ENCODE peak calls at places on chromosomes 1 and 21, in four cellular contexts. C, E, N and S are unnamed samples.

GRCh38 chr1:92690212-92690906 is 94.5 kb downstream of the EVI5 start:
- DNase-seq in C (no peak), E (no peak), N (no peak), S (no peak)

GRCh38 chr21:42696516-42697040 is 43.2 kb downstream of the PDE9A start:
- DNase-seq in C (no peak), E (no peak), N (no peak), S (no peak)

GRCh38 chr1:62882161-62882560 is 98.2 kb downstream of the ATG4C start:
- DNase-seq in C (no peak), E (peak), N (no peak), S (no peak)

GRCh38 chr1:243851129-243851756 is 1.2 kb upstream of the AKT3 start:
- DNase-seq in C (no peak), E (no peak), N (no peak), S (no peak)

GRCh38 chr1:166036092-166036491 is 130.7 kb downstream of the FAM78B start:
- DNase-seq in C (no peak), E (no peak), N (no peak), S (no peak)

GRCh38 chr1:200053091-200053490 is 25.6 kb downstream of the NR5A2 start:
- DNase-seq in C (no peak), E (no peak), N (no peak), S (no peak)

GRCh38 chr21:30463713-30464112 is 16.5 kb downstream of the KRTAP19-1 start:
- DNase-seq in C (no peak), E (no peak), N (peak), S (no peak)

GRCh38 chr21:34274001-34274400 is 89.8 kb upstream of the KCNE2 start:
- DNase-seq in C (no peak), E (no peak), N (no peak), S (no peak)

GRCh38 chr1:62706985-62707745 is 19.0 kb upstream of the DOCK7 start:
- DNase-seq in C (no peak), E (no peak), N (no peak), S (no peak)

GRCh38 chr1:204166237-204166636 is at the start of gene REN:
- DNase-seq in C (no peak), E (no peak), N (no peak), S (no peak)

GRCh38 chr1:55981015-55981635 is 598.2 kb downstream of the PLPP3 start:
- DNase-seq in C (no peak), E (no peak), N (no peak), S (no peak)

GRCh38 chr1:20574686-20575543 is 14.0 kb upstream of the CDA start:
- DNase-seq in C (peak), E (peak), N (peak), S (peak)

GRCh38 chr1:168520052-168520751 is 23.6 kb downstream of the XCL2 start:
- DNase-seq in C (no peak), E (no peak), N (no peak), S (peak)

GRCh38 chr1:7549277-7549676 is 221.8 kb upstream of the VAMP3 start:
- DNase-seq in C (no peak), E (no peak), N (peak), S (no peak)

GRCh38 chr1:22385537-22385936 is 66.1 kb upstream of the ZBTB40 start:
- DNase-seq in C (no peak), E (no peak), N (no peak), S (no peak)

GRCh38 chr21:20996421-20997307 is 1.5 kb upstream of the NCAM2 start:
- DNase-seq in C (no peak), E (no peak), N (no peak), S (peak)

GRCh38 chr1:92485374-92486250 is 1.1 kb downstream of the GFI1 start:
- DNase-seq in C (peak), E (peak), N (peak), S (peak)

GRCh38 chr1:9590945-9591668 is 2.4 kb downstream of the TMEM201 start:
- DNase-seq in C (no peak), E (no peak), N (no peak), S (no peak)

GRCh38 chr1:9591669-9592509 is 3.2 kb downstream of the TMEM201 start:
- DNase-seq in C (no peak), E (no peak), N (no peak), S (no peak)

GRCh38 chr1:9593147-9593491 is 4.4 kb downstream of the TMEM201 start:
- DNase-seq in C (no peak), E (no peak), N (no peak), S (no peak)

GRCh38 chr1:9593492-9594465 is 5.1 kb downstream of the TMEM201 start:
- DNase-seq in C (peak), E (peak), N (peak), S (peak)

DNA sequence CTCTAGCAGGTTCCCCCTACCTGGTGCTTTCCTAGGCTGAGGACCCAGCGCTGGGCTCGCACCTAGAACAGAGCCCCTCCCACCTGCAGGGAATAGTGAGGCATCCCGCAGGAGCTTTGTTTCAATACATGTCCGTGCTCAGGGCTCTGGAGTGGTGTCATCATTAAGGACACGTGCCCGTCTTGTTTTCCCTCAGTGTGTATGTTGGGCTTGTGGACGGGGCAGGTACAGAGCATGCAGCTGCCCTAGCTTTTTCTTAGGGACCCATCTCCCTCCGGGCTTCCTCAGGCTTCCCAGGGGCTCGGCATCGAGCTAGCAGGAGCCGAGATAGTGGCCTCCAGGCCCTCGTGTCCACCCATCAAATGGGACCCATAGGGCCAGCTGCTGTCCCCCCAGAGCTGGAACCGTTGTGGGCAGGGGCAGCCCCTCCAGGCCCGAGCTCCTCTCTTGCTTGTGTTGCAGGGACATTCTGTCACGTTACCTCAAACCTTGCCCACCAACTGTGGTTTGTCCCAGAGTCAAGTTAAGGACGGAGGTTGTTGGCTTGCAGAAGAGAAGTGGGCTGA is 3.9 kb downstream of the TMEM201 start:
- DNase-seq in C (no peak), E (no peak), N (no peak), S (no peak)
- TF ChIP-seq NR3C1 in C (no peak), E (no peak), N (no peak), S (no peak)

GRCh38 chr1:183330335-183330734 is 87.8 kb downstream of the NMNAT2 start:
- DNase-seq in C (no peak), E (no peak), N (no peak), S (peak)
- TF ChIP-seq NR3C1 in C (no peak), E (no peak), N (no peak), S (no peak)

GRCh38 chr1:14946567-14947285 is 206.8 kb upstream of the TMEM51 start:
- DNase-seq in C (no peak), E (no peak), N (no peak), S (no peak)
- TF ChIP-seq NR3C1 in C (no peak), E (no peak), N (no peak), S (no peak)

GRCh38 chr21:15164678-15165303 is 100.0 kb upstream of the NRIP1 start:
- DNase-seq in C (no peak), E (peak), N (peak), S (no peak)
- TF ChIP-seq NR3C1 in C (no peak), E (no peak), N (no peak), S (no peak)

GRCh38 chr1:54186056-54186455 is 13.8 kb downstream of the CYB5RL start:
- DNase-seq in C (no peak), E (no peak), N (no peak), S (no peak)

GRCh38 chr1:54176621-54177327 is 23.1 kb downstream of the CYB5RL start:
- DNase-seq in C (no peak), E (no peak), N (no peak), S (no peak)

GRCh38 chr1:54178296-54179070 is 21.3 kb downstream of the CYB5RL start:
- DNase-seq in C (no peak), E (no peak), N (no peak), S (no peak)

GRCh38 chr1:54177726-54178125 is 22.1 kb downstream of the CYB5RL start:
- DNase-seq in C (no peak), E (no peak), N (no peak), S (no peak)

GRCh38 chr1:54180666-54181360 is 19.0 kb downstream of the CYB5RL start:
- DNase-seq in C (no peak), E (no peak), N (no peak), S (no peak)
- TF ChIP-seq NR3C1 in C (no peak), E (no peak), N (no peak), S (no peak)

GRCh38 chr1:37410815-37411214 is 63.6 kb upstream of the ZC3H12A start:
- DNase-seq in C (peak), E (peak), N (no peak), S (peak)
- TF ChIP-seq NR3C1 in C (no peak), E (no peak), N (no peak), S (no peak)